ENCODE peak calls at places on chromosome 16, in five cellular contexts. C, W, N, A and Q are unnamed samples.

GRCh38 chr16:19912445-19913305 is 28.0 kb upstream of the GPRC5B start:
- DNase-seq in W (no peak), A (no peak), C (no peak), N (no peak), Q (no peak)

GRCh38 chr16:52963471-52963870 is 89.2 kb downstream of the CHD9NB start:
- DNase-seq in W (no peak), A (no peak), N (no peak), C (no peak), Q (no peak)

GRCh38 chr16:72198021-72198420 is 26.1 kb upstream of the PMFBP1 start:
- DNase-seq in C (no peak), N (no peak), A (peak; percentile 77), W (no peak), Q (no peak)

GRCh38 chr16:73949574-73950348 is 346.9 kb upstream of the PSMD7 start:
- DNase-seq in W (no peak), C (no peak), N (no peak), A (peak; percentile 61), Q (no peak)

GRCh38 chr16:22402191-22402590 is 27.8 kb upstream of the CDR2 start:
- DNase-seq in W (no peak), N (no peak), A (no peak), C (no peak), Q (no peak)

GRCh38 chr16:70158261-70158939 is 15.2 kb upstream of the CLEC18C start:
- DNase-seq in C (no peak), W (peak; percentile 25), N (no peak), A (no peak), Q (no peak)

GRCh38 chr16:71350821-71351557 is 7.5 kb upstream of the CALB2 start:
- DNase-seq in C (no peak), W (no peak), A (no peak), N (no peak), Q (no peak)

GRCh38 chr16:31181102-31181830 is 1.3 kb downstream of the FUS start:
- DNase-seq in C (peak; percentile 33), W (peak; percentile 86), N (no peak), A (peak; percentile 17), Q (no peak)

GRCh38 chr16:78503501-78504110 is 404.2 kb downstream of the WWOX start:
- DNase-seq in W (no peak), C (peak; percentile 62), N (no peak), A (peak; percentile 68), Q (peak; percentile 24)

GRCh38 chr16:51762081-51762995 is 611.3 kb upstream of the SALL1 start:
- DNase-seq in N (no peak), W (peak; percentile 91), A (peak; percentile 78), C (peak; percentile 63), Q (peak; percentile 16)

GRCh38 chr16:55499951-55500350 is 8.9 kb upstream of the LPCAT2 start:
- DNase-seq in N (no peak), C (peak; percentile 26), W (no peak), A (no peak), Q (no peak)

GRCh38 chr16:57264381-57264780 is 19.3 kb downstream of the ARL2BP start:
- DNase-seq in A (no peak), W (no peak), C (no peak), N (no peak), Q (no peak)

GRCh38 chr16:59412275-59412841 is 678.2 kb upstream of the GOT2 start:
- DNase-seq in A (no peak), W (no peak), C (no peak), N (no peak), Q (no peak)

GRCh38 chr16:16057102-16057501 is 107.7 kb downstream of the ABCC1 start:
- DNase-seq in A (no peak), C (no peak), N (no peak), W (no peak), Q (no peak)

GRCh38 chr16:58114827-58115825 is 14.1 kb downstream of the CFAP20 start:
- DNase-seq in A (peak; percentile 20), N (no peak), W (no peak), C (no peak), Q (no peak)

GRCh38 chr16:70778901-70779309 is 22.1 kb downstream of the VAC14 start:
- DNase-seq in N (no peak), A (peak; percentile 38), C (peak; percentile 40), W (peak; percentile 13), Q (no peak)

GRCh38 chr16:13402601-13403000 is 501.2 kb downstream of the SHISA9 start:
- DNase-seq in C (no peak), N (no peak), W (no peak), A (no peak), Q (no peak)

GRCh38 chr16:49350265-49351103 is 23.1 kb upstream of the C16orf78 start:
- DNase-seq in N (no peak), C (peak; percentile 65), W (no peak), A (peak; percentile 54), Q (no peak)

GRCh38 chr16:50023626-50024025 is 1.4 kb upstream of the CNEP1R1 start:
- DNase-seq in A (no peak), N (no peak), W (no peak), C (no peak), Q (no peak)

GRCh38 chr16:30723725-30724355 is 24.4 kb upstream of the PHKG2 start:
- DNase-seq in N (no peak), C (no peak), W (no peak), A (no peak), Q (no peak)

GRCh38 chr16:24013733-24014645 is 178.2 kb downstream of the PRKCB start:
- DNase-seq in C (no peak), N (peak; percentile 37), W (no peak), A (peak; percentile 18), Q (peak; percentile 12)

GRCh38 chr16:67613808-67614207 is 31.1 kb upstream of the CARMIL2 start:
- DNase-seq in W (no peak), N (no peak), C (no peak), A (no peak), Q (no peak)

GRCh38 chr16:83095926-83096692 is 469.3 kb downstream of the CDH13 start:
- DNase-seq in W (no peak), N (no peak), C (no peak), A (no peak), Q (no peak)

GRCh38 chr16:87263418-87264052 is 53.7 kb downstream of the C16orf95 start:
- DNase-seq in A (no peak), N (no peak), C (no peak), W (no peak), Q (no peak)

GRCh38 chr16:57343131-57343731 is 15.4 kb upstream of the CCL22 start:
- DNase-seq in C (no peak), N (no peak), W (no peak), A (no peak), Q (no peak)

GRCh38 chr16:54443352-54443751 is 156.8 kb upstream of the IRX3 start:
- DNase-seq in A (no peak), N (no peak), C (no peak), W (no peak), Q (no peak)

GRCh38 chr16:54143934-54144333 is 142.7 kb downstream of the IRX3 start:
- DNase-seq in W (no peak), C (no peak), A (no peak), N (no peak), Q (no peak)

GRCh38 chr16:67782567-67783352 is 23.6 kb downstream of the RANBP10 start:
- DNase-seq in W (no peak), N (no peak), A (no peak), C (peak; percentile 32), Q (no peak)

GRCh38 chr16:83356266-83356665 is 451.5 kb upstream of the HSBP1 start:
- DNase-seq in A (peak; percentile 15), C (no peak), W (no peak), N (no peak), Q (no peak)

GRCh38 chr16:46591257-46591656 is 29.9 kb downstream of the SHCBP1 start:
- DNase-seq in N (no peak), A (no peak), C (no peak), W (no peak), Q (no peak)

GRCh38 chr16:28317040-28317880 is 24.9 kb downstream of the SBK1 start:
- DNase-seq in W (peak; percentile 84), A (peak; percentile 54), N (peak; percentile 41), C (peak; percentile 44), Q (peak; percentile 72)

GRCh38 chr16:48831081-48831722 is 221.2 kb upstream of the N4BP1 start:
- DNase-seq in A (no peak), N (no peak), W (no peak), C (no peak), Q (no peak)

GRCh38 chr16:50234771-50235556 is 31.4 kb upstream of the ADCY7 start:
- DNase-seq in W (no peak), A (no peak), C (no peak), N (no peak), Q (no peak)

GRCh38 chr16:88283596-88283995 is 99.2 kb upstream of the ZNF469 start:
- DNase-seq in W (peak; percentile 43), C (no peak), N (no peak), A (no peak), Q (no peak)
- H3K9me3 ChIP-seq in W (peaks cover 35% of the 10 kb centered on the region), C (no peaks in the 10 kb centered on the region), N (peaks cover 5% of the 10 kb centered on the region), A (no peaks in the 10 kb centered on the region), Q (no peaks in the 10 kb centered on the region)

GRCh38 chr16:3220839-3221238 is 14.1 kb downstream of the ZNF200 start:
- DNase-seq in N (no peak), W (no peak), C (no peak), A (no peak), Q (no peak)
- H3K9me3 ChIP-seq in N (peaks cover 35% of the 10 kb centered on the region), W (peaks cover 61% of the 10 kb centered on the region), C (peaks cover 34% of the 10 kb centered on the region), A (no peaks in the 10 kb centered on the region), Q (peaks cover 27% of the 10 kb centered on the region)

GRCh38 chr16:35148748-35149147 is 1689.3 kb downstream of the TP53TG3F start:
- DNase-seq in N (no peak), W (no peak), A (no peak), C (no peak), Q (no peak)
- H3K9me3 ChIP-seq in N (peaks cover 5% of the 10 kb centered on the region), W (peaks cover 87% of the 10 kb centered on the region), A (no peaks in the 10 kb centered on the region), C (no peaks in the 10 kb centered on the region), Q (no peaks in the 10 kb centered on the region)

GRCh38 chr16:80071964-80072363 is 468.8 kb upstream of the DYNLRB2 start:
- DNase-seq in W (no peak), C (no peak), A (no peak), N (no peak), Q (no peak)
- H3K9me3 ChIP-seq in W (peaks cover 3% of the 10 kb centered on the region), C (peaks cover 2% of the 10 kb centered on the region), A (no peaks in the 10 kb centered on the region), N (no peaks in the 10 kb centered on the region), Q (no peaks in the 10 kb centered on the region)

DNA sequence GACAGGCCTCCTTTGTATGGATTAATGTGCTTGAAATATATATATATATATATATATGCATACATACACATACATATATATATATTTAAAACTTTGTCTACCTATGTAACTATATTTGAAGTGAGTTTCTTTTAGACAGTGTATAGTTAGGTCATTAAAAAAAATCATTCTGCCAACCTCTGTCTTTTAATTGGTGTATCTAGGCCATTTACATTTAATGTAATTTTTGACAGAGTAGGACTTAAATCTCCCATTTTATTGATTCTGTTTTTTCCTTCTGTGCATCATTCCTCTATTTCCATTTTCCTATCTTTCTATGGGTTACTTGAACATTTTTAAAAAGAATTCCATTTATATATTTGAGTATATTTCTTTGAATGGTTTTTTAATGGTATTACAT is 125.2 kb downstream of the IRF8 start:
- DNase-seq in C (no peak), N (no peak), A (no peak), W (no peak), Q (no peak)
- H3K9me3 ChIP-seq in C (peaks cover 7% of the 10 kb centered on the region), N (peaks cover 10% of the 10 kb centered on the region), A (no peaks in the 10 kb centered on the region), W (peaks cover 27% of the 10 kb centered on the region), Q (no peaks in the 10 kb centered on the region)

GRCh38 chr16:77068402-77068801 is 122.6 kb upstream of the MON1B start:
- DNase-seq in W (no peak), A (no peak), C (no peak), N (no peak), Q (no peak)
- H3K9me3 ChIP-seq in W (no peaks in the 10 kb centered on the region), A (no peaks in the 10 kb centered on the region), C (no peaks in the 10 kb centered on the region), N (no peaks in the 10 kb centered on the region), Q (no peaks in the 10 kb centered on the region)